ENCODE peak calls at places on chromosomes 12 and 14, in four cellular contexts. G, Q, Z and I are unnamed samples.
A peak's percentile ranks its signal among the peaks of the same experiment; 100 is the strongest.

GRCh38 chr14:103500148-103500990 is 22.3 kb downstream of the CKB start:
- DNase-seq in G (peak; percentile 68), Q (peak; percentile 96), Z (no peak), I (peak; percentile 87)

GRCh38 chr12:22935090-22935489 is 310.1 kb downstream of the ETNK1 start:
- DNase-seq in G (no peak), Q (no peak), Z (peak; percentile 38), I (no peak)

GRCh38 chr12:1501001-1501400 is 93.4 kb downstream of the FBXL14 start:
- DNase-seq in G (no peak), Q (no peak), Z (no peak), I (no peak)

GRCh38 chr12:112869778-112870177 is 37.0 kb upstream of the OAS1 start:
- DNase-seq in G (no peak), Q (no peak), Z (no peak), I (no peak)

GRCh38 chr12:132432721-132433577 is 57.0 kb upstream of the FBRSL1 start:
- DNase-seq in G (no peak), Q (peak; percentile 68), Z (no peak), I (no peak)

GRCh38 chr14:98926151-98926550 is 345.8 kb downstream of the BCL11B start:
- DNase-seq in G (no peak), Q (no peak), Z (no peak), I (no peak)

GRCh38 chr14:96279564-96279963 is 23.6 kb downstream of the BDKRB1 start:
- DNase-seq in G (no peak), Q (no peak), Z (no peak), I (no peak)

GRCh38 chr14:83706555-83706954 is 1823.4 kb upstream of the FLRT2 start:
- DNase-seq in G (no peak), Q (peak; percentile 45), Z (peak; percentile 3), I (no peak)

GRCh38 chr12:46303039-46303666 is 34.3 kb upstream of the SLC38A1 start:
- DNase-seq in G (no peak), Q (peak; percentile 41), Z (no peak), I (peak; percentile 57)